ENCODE peak calls at places on chromosomes 1 and 21, in nine cellular contexts. One of them, this sample, is unnamed.

GRCh38 chr1:191857600-191857999 is 300.7 kb upstream of the RGS18 start:
- DNase-seq in psoas muscle: no peak
- DNase-seq in left lung: no peak
- DNase-seq in sigmoid colon: no peak
- DNase-seq in SK-N-SH: no peak
- DNase-seq in heart right ventricle: no peak
- DNase-seq in GM23338: no peak
- DNase-seq in mammary epithelial cell: no peak
- DNase-seq in adrenal gland: no peak
- DNase-seq in this sample: no peak

GRCh38 chr1:197637406-197637805 is 137.9 kb downstream of the DENND1B start:
- DNase-seq in GM23338: no peak
- DNase-seq in adrenal gland: no peak
- DNase-seq in SK-N-SH: no peak
- DNase-seq in sigmoid colon: no peak
- DNase-seq in heart right ventricle: no peak
- DNase-seq in mammary epithelial cell: no peak
- DNase-seq in left lung: no peak
- DNase-seq in psoas muscle: no peak
- DNase-seq in this sample: no peak

GRCh38 chr1:85579619-85580018 is 942 bp upstream of the CCN1 start:
- DNase-seq in left lung: no peak
- DNase-seq in heart right ventricle: peak
- DNase-seq in SK-N-SH: no peak
- DNase-seq in mammary epithelial cell: no peak
- DNase-seq in GM23338: peak
- DNase-seq in sigmoid colon: peak
- DNase-seq in psoas muscle: no peak
- DNase-seq in adrenal gland: peak
- DNase-seq in this sample: no peak

GRCh38 chr1:94701796-94702439 is 118.2 kb upstream of the SLC44A3 start:
- DNase-seq in sigmoid colon: no peak
- DNase-seq in GM23338: no peak
- DNase-seq in psoas muscle: no peak
- DNase-seq in left lung: no peak
- DNase-seq in SK-N-SH: no peak
- DNase-seq in mammary epithelial cell: no peak
- DNase-seq in adrenal gland: no peak
- DNase-seq in heart right ventricle: no peak
- DNase-seq in this sample: no peak

GRCh38 chr1:169326644-169327316 is 40.8 kb downstream of the NME7 start:
- DNase-seq in sigmoid colon: no peak
- DNase-seq in GM23338: no peak
- DNase-seq in left lung: no peak
- DNase-seq in adrenal gland: no peak
- DNase-seq in mammary epithelial cell: peak
- DNase-seq in psoas muscle: no peak
- DNase-seq in SK-N-SH: no peak
- DNase-seq in heart right ventricle: no peak
- DNase-seq in this sample: no peak

GRCh38 chr21:33286600-33287456 is 20.7 kb downstream of the IL10RB start:
- DNase-seq in heart right ventricle: peak
- DNase-seq in SK-N-SH: no peak
- DNase-seq in adrenal gland: peak
- DNase-seq in left lung: no peak
- DNase-seq in GM23338: no peak
- DNase-seq in mammary epithelial cell: peak
- DNase-seq in psoas muscle: no peak
- DNase-seq in sigmoid colon: no peak
- DNase-seq in this sample: no peak

GRCh38 chr1:208312706-208313105 is 68.5 kb upstream of the PLXNA2 start:
- DNase-seq in left lung: no peak
- DNase-seq in GM23338: no peak
- DNase-seq in adrenal gland: no peak
- DNase-seq in psoas muscle: no peak
- DNase-seq in SK-N-SH: no peak
- DNase-seq in mammary epithelial cell: peak
- DNase-seq in sigmoid colon: no peak
- DNase-seq in heart right ventricle: no peak
- DNase-seq in this sample: no peak

GRCh38 chr1:82269466-82269865 is 468.7 kb downstream of the ADGRL2 start:
- DNase-seq in adrenal gland: no peak
- DNase-seq in mammary epithelial cell: peak
- DNase-seq in GM23338: no peak
- DNase-seq in SK-N-SH: no peak
- DNase-seq in psoas muscle: no peak
- DNase-seq in sigmoid colon: no peak
- DNase-seq in heart right ventricle: no peak
- DNase-seq in left lung: no peak
- DNase-seq in this sample: no peak

GRCh38 chr1:185491604-185492003 is 174.6 kb upstream of the IVNS1ABP start:
- DNase-seq in psoas muscle: no peak
- DNase-seq in adrenal gland: no peak
- DNase-seq in SK-N-SH: no peak
- DNase-seq in heart right ventricle: no peak
- DNase-seq in sigmoid colon: no peak
- DNase-seq in GM23338: no peak
- DNase-seq in mammary epithelial cell: no peak
- DNase-seq in left lung: no peak
- DNase-seq in this sample: no peak

GRCh38 chr1:112515311-112516009 is 6.7 kb downstream of the WNT2B start:
- DNase-seq in heart right ventricle: no peak
- DNase-seq in left lung: no peak
- DNase-seq in adrenal gland: peak
- DNase-seq in mammary epithelial cell: no peak
- DNase-seq in SK-N-SH: no peak
- DNase-seq in sigmoid colon: no peak
- DNase-seq in psoas muscle: no peak
- DNase-seq in GM23338: peak
- DNase-seq in this sample: no peak

GRCh38 chr1:112172294-112172882 is 182.9 kb upstream of the KCND3 start:
- DNase-seq in adrenal gland: peak
- DNase-seq in GM23338: peak
- DNase-seq in SK-N-SH: no peak
- DNase-seq in psoas muscle: peak
- DNase-seq in mammary epithelial cell: peak
- DNase-seq in heart right ventricle: peak
- DNase-seq in sigmoid colon: no peak
- DNase-seq in left lung: no peak
- DNase-seq in this sample: no peak

GRCh38 chr1:41371630-41372599 is 10.7 kb downstream of the FOXO6 start:
- DNase-seq in SK-N-SH: peak
- DNase-seq in sigmoid colon: no peak
- DNase-seq in left lung: peak
- DNase-seq in mammary epithelial cell: no peak
- DNase-seq in heart right ventricle: peak
- DNase-seq in psoas muscle: peak
- DNase-seq in GM23338: peak
- DNase-seq in adrenal gland: no peak
- DNase-seq in this sample: peak

GRCh38 chr1:22556391-22557104 is 6.7 kb upstream of the EPHA8 start:
- DNase-seq in SK-N-SH: no peak
- DNase-seq in heart right ventricle: no peak
- DNase-seq in psoas muscle: no peak
- DNase-seq in mammary epithelial cell: no peak
- DNase-seq in sigmoid colon: no peak
- DNase-seq in adrenal gland: no peak
- DNase-seq in GM23338: peak
- DNase-seq in left lung: no peak
- DNase-seq in this sample: no peak

GRCh38 chr1:56967900-56968832 is 2.4 kb upstream of the C8B start:
- DNase-seq in psoas muscle: no peak
- DNase-seq in left lung: peak
- DNase-seq in mammary epithelial cell: no peak
- DNase-seq in sigmoid colon: no peak
- DNase-seq in GM23338: peak
- DNase-seq in SK-N-SH: peak
- DNase-seq in heart right ventricle: peak
- DNase-seq in adrenal gland: no peak
- DNase-seq in this sample: no peak

GRCh38 chr1:51516639-51517158 is 2.4 kb downstream of the EPS15 start:
- DNase-seq in adrenal gland: no peak
- DNase-seq in left lung: no peak
- DNase-seq in mammary epithelial cell: no peak
- DNase-seq in psoas muscle: no peak
- DNase-seq in sigmoid colon: no peak
- DNase-seq in heart right ventricle: no peak
- DNase-seq in GM23338: no peak
- DNase-seq in SK-N-SH: no peak
- DNase-seq in this sample: no peak
- H3K27ac ChIP-seq in adrenal gland: peak
- H3K27ac ChIP-seq in left lung: peak
- H3K27ac ChIP-seq in mammary epithelial cell: no peak
- H3K27ac ChIP-seq in psoas muscle: peak
- H3K27ac ChIP-seq in sigmoid colon: peak
- H3K27ac ChIP-seq in heart right ventricle: peak
- H3K27ac ChIP-seq in GM23338: no peak
- H3K27ac ChIP-seq in SK-N-SH: no peak
- H3K27ac ChIP-seq in this sample: peak

DNA sequence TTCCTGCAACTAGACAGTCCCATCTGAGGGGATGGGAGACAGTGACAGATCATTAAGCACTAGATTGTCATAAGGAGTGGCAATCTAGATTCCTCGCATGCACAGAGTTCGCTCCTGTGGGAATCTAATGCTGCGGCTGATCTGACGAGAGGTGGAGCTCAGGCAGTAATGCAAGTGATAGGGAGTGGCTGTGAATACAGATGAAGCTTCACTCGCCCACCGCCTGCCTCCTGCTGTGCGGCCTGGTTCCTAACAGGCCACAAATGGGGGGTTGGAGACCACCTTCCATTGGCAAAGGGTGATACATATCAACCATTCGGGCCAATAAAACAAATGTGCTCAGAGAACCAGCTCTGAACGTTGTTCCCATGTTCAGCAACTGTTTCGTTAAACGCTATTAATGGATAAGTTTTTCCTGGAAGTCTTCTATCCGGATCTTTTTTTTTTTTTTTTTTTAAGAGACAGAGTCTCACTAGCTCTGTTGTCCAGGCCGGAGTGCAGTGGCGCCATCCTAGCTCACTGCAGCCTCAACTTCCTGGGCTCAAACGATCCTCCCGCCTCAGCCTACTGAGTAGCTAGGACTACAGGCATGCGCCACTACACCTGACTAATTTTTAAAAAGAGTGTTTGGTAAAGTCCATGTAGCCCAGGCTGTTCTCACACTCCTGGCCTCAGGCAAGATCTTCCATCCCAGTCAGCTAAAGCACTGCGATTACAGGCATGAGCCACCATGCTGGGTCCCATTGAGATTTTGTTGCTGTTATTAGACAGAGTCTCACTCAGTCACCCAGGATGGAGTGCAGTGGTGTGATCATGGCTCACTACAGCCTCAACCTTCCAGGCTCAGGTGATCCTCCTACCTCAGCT is 8.7 kb upstream of the RSRP1 start:
- DNase-seq in adrenal gland: no peak
- DNase-seq in mammary epithelial cell: no peak
- DNase-seq in heart right ventricle: no peak
- DNase-seq in GM23338: no peak
- DNase-seq in SK-N-SH: no peak
- DNase-seq in psoas muscle: no peak
- DNase-seq in sigmoid colon: no peak
- DNase-seq in left lung: no peak
- DNase-seq in this sample: no peak
- TF ChIP-seq CTCF in adrenal gland: no peak
- TF ChIP-seq CTCF in mammary epithelial cell: no peak
- TF ChIP-seq CTCF in heart right ventricle: no peak
- TF ChIP-seq CTCF in GM23338: no peak
- TF ChIP-seq CTCF in SK-N-SH: no peak
- TF ChIP-seq CTCF in psoas muscle: no peak
- TF ChIP-seq CTCF in sigmoid colon: no peak
- TF ChIP-seq CTCF in left lung: no peak
- TF ChIP-seq CTCF in this sample: no peak

DNA sequence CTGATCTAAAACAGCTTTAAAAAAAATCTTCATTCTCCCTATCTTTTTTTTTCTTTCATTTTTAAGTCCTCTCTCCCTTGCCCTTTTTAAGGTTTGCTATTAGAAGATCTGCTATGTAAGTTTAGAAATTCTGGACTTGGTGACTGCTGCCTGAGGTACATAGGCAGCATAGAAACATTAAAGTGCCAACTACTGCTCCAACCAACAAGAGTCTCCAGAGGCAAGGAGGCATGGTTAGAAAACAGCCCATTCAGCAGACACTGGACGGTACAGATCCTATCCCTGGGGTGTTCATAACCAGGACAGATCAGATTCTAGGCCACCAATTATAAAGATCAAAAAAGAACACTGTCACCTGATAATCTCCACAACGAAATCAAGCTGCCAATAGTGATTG is 36.6 kb downstream of the GPR3 start:
- DNase-seq in mammary epithelial cell: no peak
- DNase-seq in sigmoid colon: no peak
- DNase-seq in psoas muscle: no peak
- DNase-seq in SK-N-SH: no peak
- DNase-seq in heart right ventricle: no peak
- DNase-seq in left lung: no peak
- DNase-seq in adrenal gland: no peak
- DNase-seq in GM23338: no peak
- DNase-seq in this sample: no peak
- H3K4me3 ChIP-seq in mammary epithelial cell: no peak
- H3K4me3 ChIP-seq in sigmoid colon: no peak
- H3K4me3 ChIP-seq in psoas muscle: peak
- H3K4me3 ChIP-seq in SK-N-SH: no peak
- H3K4me3 ChIP-seq in heart right ventricle: no peak
- H3K4me3 ChIP-seq in left lung: no peak
- H3K4me3 ChIP-seq in adrenal gland: no peak
- H3K4me3 ChIP-seq in GM23338: no peak
- H3K4me3 ChIP-seq in this sample: no peak

GRCh38 chr1:204454476-204454875 is 40.1 kb downstream of the PIK3C2B start:
- DNase-seq in sigmoid colon: no peak
- DNase-seq in left lung: no peak
- DNase-seq in psoas muscle: no peak
- DNase-seq in heart right ventricle: no peak
- DNase-seq in SK-N-SH: no peak
- DNase-seq in mammary epithelial cell: no peak
- DNase-seq in GM23338: peak
- DNase-seq in adrenal gland: no peak
- DNase-seq in this sample: no peak

GRCh38 chr1:204456826-204457361 is 37.7 kb downstream of the PIK3C2B start:
- DNase-seq in left lung: no peak
- DNase-seq in mammary epithelial cell: no peak
- DNase-seq in heart right ventricle: peak
- DNase-seq in GM23338: no peak
- DNase-seq in psoas muscle: no peak
- DNase-seq in sigmoid colon: peak
- DNase-seq in adrenal gland: no peak
- DNase-seq in SK-N-SH: no peak
- DNase-seq in this sample: no peak

GRCh38 chr1:204455063-204455830 is 39.4 kb downstream of the PIK3C2B start:
- DNase-seq in SK-N-SH: no peak
- DNase-seq in GM23338: peak
- DNase-seq in sigmoid colon: no peak
- DNase-seq in left lung: no peak
- DNase-seq in psoas muscle: no peak
- DNase-seq in heart right ventricle: no peak
- DNase-seq in mammary epithelial cell: no peak
- DNase-seq in adrenal gland: no peak
- DNase-seq in this sample: no peak

GRCh38 chr1:204457665-204458064 is 36.9 kb downstream of the PIK3C2B start:
- DNase-seq in SK-N-SH: no peak
- DNase-seq in left lung: no peak
- DNase-seq in heart right ventricle: no peak
- DNase-seq in adrenal gland: no peak
- DNase-seq in psoas muscle: no peak
- DNase-seq in mammary epithelial cell: no peak
- DNase-seq in GM23338: no peak
- DNase-seq in sigmoid colon: no peak
- DNase-seq in this sample: no peak

GRCh38 chr1:204455831-204456145 is 38.8 kb downstream of the PIK3C2B start:
- DNase-seq in psoas muscle: no peak
- DNase-seq in heart right ventricle: no peak
- DNase-seq in adrenal gland: no peak
- DNase-seq in mammary epithelial cell: no peak
- DNase-seq in GM23338: no peak
- DNase-seq in SK-N-SH: no peak
- DNase-seq in sigmoid colon: no peak
- DNase-seq in left lung: no peak
- DNase-seq in this sample: no peak
- H3K27ac ChIP-seq in psoas muscle: no peak
- H3K27ac ChIP-seq in heart right ventricle: peak
- H3K27ac ChIP-seq in adrenal gland: no peak
- H3K27ac ChIP-seq in mammary epithelial cell: no peak
- H3K27ac ChIP-seq in GM23338: no peak
- H3K27ac ChIP-seq in SK-N-SH: no peak
- H3K27ac ChIP-seq in sigmoid colon: no peak
- H3K27ac ChIP-seq in left lung: no peak
- H3K27ac ChIP-seq in this sample: peak

This sample was measured in dorsolateral prefrontal cortex.